ENCODE peak calls at places on chromosomes 3 and 15, in nine cellular contexts. H is fibroblast of lung, E is mucosa of descending colon, S is GM13977, M is IMR-90, T is AG04450, N is tibial artery, Y is nephron progenitor cell, F is RWPE1. G is an unnamed sample.

GRCh38 chr3:42728056-42728455 is 25.5 kb upstream of the HHATL start:
- DNase-seq in H (no peak), E (no peak), S (no peak), M (no peak), T (no peak), N (peak), Y (no peak), F (no peak), G (no peak)

GRCh38 chr15:100863406-100864198 is 16.0 kb upstream of the ALDH1A3 start:
- DNase-seq in H (peak), E (peak), S (no peak), M (peak), T (peak), N (no peak), Y (no peak), F (no peak), G (no peak)

GRCh38 chr3:187368251-187368733 is at the start of gene RTP4:
- DNase-seq in H (peak), E (no peak), S (peak), M (peak), T (no peak), N (no peak), Y (no peak), F (peak), G (no peak)

GRCh38 chr3:46537316-46537715 is 28.8 kb downstream of the LRRC2 start:
- DNase-seq in H (peak), E (no peak), S (no peak), M (peak), T (no peak), N (no peak), Y (no peak), F (no peak), G (no peak)

GRCh38 chr3:31925271-31925630 is 55.8 kb downstream of the OSBPL10 start:
- DNase-seq in H (no peak), E (no peak), S (no peak), M (no peak), T (no peak), N (no peak), Y (no peak), F (no peak), G (no peak)

GRCh38 chr15:71646767-71647478 is 163.4 kb upstream of the NR2E3 start:
- DNase-seq in H (no peak), E (no peak), S (no peak), M (no peak), T (no peak), N (no peak), Y (no peak), F (no peak), G (no peak)

GRCh38 chr3:112689989-112690388 is 49.0 kb upstream of the CCDC80 start:
- DNase-seq in H (no peak), E (no peak), S (no peak), M (no peak), T (no peak), N (no peak), Y (peak), F (no peak), G (no peak)

GRCh38 chr15:77393471-77393840 is 26.4 kb downstream of the PEAK1 start:
- DNase-seq in H (peak), E (no peak), S (no peak), M (peak), T (no peak), N (no peak), Y (no peak), F (no peak), G (no peak)

GRCh38 chr3:19559724-19560442 is 374.1 kb downstream of the EFHB start:
- DNase-seq in H (no peak), E (no peak), S (peak), M (no peak), T (no peak), N (no peak), Y (no peak), F (no peak), G (no peak)

GRCh38 chr3:126986001-126986400 is 3.1 kb downstream of the PLXNA1 start:
- DNase-seq in H (peak), E (no peak), S (no peak), M (peak), T (no peak), N (no peak), Y (peak), F (no peak), G (no peak)

GRCh38 chr3:141845407-141846049 is 30.9 kb upstream of the ATP1B3 start:
- DNase-seq in H (no peak), E (no peak), S (no peak), M (no peak), T (no peak), N (no peak), Y (peak), F (no peak), G (peak)

GRCh38 chr15:40439461-40440299 is 1.1 kb upstream of the BAHD1 start:
- DNase-seq in H (peak), E (no peak), S (peak), M (peak), T (no peak), N (peak), Y (peak), F (no peak), G (peak)

GRCh38 chr15:90868261-90868689 is at the start of gene FURIN:
- DNase-seq in H (no peak), E (no peak), S (no peak), M (no peak), T (no peak), N (no peak), Y (no peak), F (no peak), G (no peak)

GRCh38 chr3:47578691-47579632 is at the start of gene CSPG5:
- DNase-seq in H (no peak), E (no peak), S (peak), M (no peak), T (no peak), N (no peak), Y (peak), F (no peak), G (peak)

GRCh38 chr15:73596214-73596613 is 37.0 kb downstream of the NPTN start:
- DNase-seq in H (no peak), E (no peak), S (no peak), M (no peak), T (no peak), N (no peak), Y (no peak), F (no peak), G (no peak)

GRCh38 chr3:156509209-156510174 is 45.4 kb downstream of the SSR3 start:
- DNase-seq in H (peak), E (no peak), S (peak), M (peak), T (peak), N (no peak), Y (peak), F (peak), G (no peak)

GRCh38 chr3:76949462-76949861 is 90.4 kb upstream of the ROBO2 start:
- DNase-seq in H (no peak), E (no peak), S (no peak), M (no peak), T (no peak), N (no peak), Y (no peak), F (no peak), G (no peak)

GRCh38 chr3:31249555-31249954 is 283.2 kb upstream of the STT3B start:
- DNase-seq in H (no peak), E (no peak), S (no peak), M (no peak), T (no peak), N (no peak), Y (no peak), F (no peak), G (no peak)

GRCh38 chr3:45774581-45775505 is 21.5 kb downstream of the SLC6A20 start:
- DNase-seq in H (no peak), E (no peak), S (no peak), M (no peak), T (no peak), N (no peak), Y (no peak), F (no peak), G (no peak)

GRCh38 chr15:59137566-59137965 is 32.6 kb downstream of the CCNB2 start:
- DNase-seq in H (no peak), E (no peak), S (no peak), M (no peak), T (no peak), N (no peak), Y (no peak), F (no peak), G (no peak)

GRCh38 chr3:17136251-17136721 is 251.5 kb downstream of the PLCL2 start:
- DNase-seq in H (peak), E (no peak), S (no peak), M (no peak), T (no peak), N (peak), Y (peak), F (no peak), G (no peak)

GRCh38 chr3:188214442-188214841 is 60.5 kb downstream of the LPP start:
- DNase-seq in H (peak), E (no peak), S (no peak), M (no peak), T (no peak), N (no peak), Y (no peak), F (no peak), G (no peak)

GRCh38 chr3:55305714-55306485 is 181.2 kb downstream of the WNT5A start:
- DNase-seq in H (peak), E (no peak), S (no peak), M (peak), T (no peak), N (peak), Y (no peak), F (no peak), G (no peak)

GRCh38 chr3:19147905-19148767 is at the start of gene KCNH8:
- DNase-seq in H (no peak), E (peak), S (peak), M (no peak), T (no peak), N (no peak), Y (peak), F (no peak), G (peak)

GRCh38 chr3:137525471-137525870 is 238.6 kb upstream of the SOX14 start:
- DNase-seq in H (no peak), E (no peak), S (no peak), M (no peak), T (no peak), N (no peak), Y (no peak), F (no peak), G (no peak)

GRCh38 chr3:2628117-2628516 is 482.1 kb downstream of the IL5RA start:
- DNase-seq in H (no peak), E (no peak), S (no peak), M (no peak), T (no peak), N (no peak), Y (no peak), F (no peak), G (no peak)

GRCh38 chr3:61358364-61358763 is 107.1 kb upstream of the FHIT start:
- DNase-seq in H (no peak), E (peak), S (peak), M (no peak), T (no peak), N (peak), Y (no peak), F (no peak), G (no peak)

GRCh38 chr3:146184616-146185015 is 23.6 kb upstream of the PLOD2 start:
- DNase-seq in H (peak), E (no peak), S (no peak), M (peak), T (no peak), N (no peak), Y (no peak), F (peak), G (no peak)

GRCh38 chr15:56832125-56832524 is 86.3 kb upstream of the TCF12 start:
- DNase-seq in H (no peak), E (no peak), S (no peak), M (no peak), T (no peak), N (peak), Y (no peak), F (no peak), G (no peak)

GRCh38 chr15:81046290-81046689 is 45.6 kb downstream of the TLNRD1 start:
- DNase-seq in H (no peak), E (no peak), S (no peak), M (no peak), T (no peak), N (no peak), Y (no peak), F (no peak), G (no peak)

GRCh38 chr3:33060609-33061337 is 36.2 kb downstream of the GLB1 start:
- DNase-seq in H (no peak), E (peak), S (no peak), M (no peak), T (no peak), N (no peak), Y (no peak), F (no peak), G (no peak)

GRCh38 chr15:36029606-36030005 is 483.6 kb upstream of the DPH6 start:
- DNase-seq in H (peak), E (no peak), S (no peak), M (peak), T (peak), N (no peak), Y (no peak), F (no peak), G (no peak)

DNA sequence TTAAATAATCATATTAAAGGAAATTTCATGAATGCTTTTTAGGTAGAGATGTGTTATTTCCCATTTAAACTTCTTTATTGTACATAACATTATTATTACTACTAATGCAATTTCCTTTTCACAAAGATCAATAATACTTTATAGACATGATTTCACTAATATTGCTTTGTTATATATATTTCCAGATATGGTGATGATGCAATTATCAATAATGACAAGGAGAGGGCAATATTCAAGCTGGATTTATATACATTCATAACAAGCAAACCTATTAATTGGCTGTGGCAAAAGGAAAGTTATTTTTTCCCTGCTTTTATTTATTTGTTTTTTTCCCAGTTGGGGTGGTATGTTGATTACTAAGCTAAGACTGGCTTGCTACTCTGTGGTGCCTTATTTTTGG is 113.5 kb downstream of the RAP2B start:
- DNase-seq in H (no peak), E (no peak), S (no peak), M (no peak), T (no peak), N (no peak), Y (no peak), F (no peak), G (no peak)
- TF ChIP-seq CTCF in H (no peak), E (no peak), S (no peak), M (no peak), T (no peak), N (no peak), Y (no peak), F (no peak), G (no peak)

GRCh38 chr15:31365032-31365654 is 38.5 kb downstream of the KLF13 start:
- DNase-seq in H (no peak), E (no peak), S (no peak), M (no peak), T (no peak), N (no peak), Y (no peak), F (no peak), G (no peak)

GRCh38 chr15:31367730-31368344 is 41.2 kb downstream of the KLF13 start:
- DNase-seq in H (no peak), E (no peak), S (no peak), M (no peak), T (no peak), N (no peak), Y (no peak), F (no peak), G (no peak)

GRCh38 chr15:31365655-31366127 is 39.1 kb downstream of the KLF13 start:
- DNase-seq in H (peak), E (peak), S (peak), M (peak), T (peak), N (peak), Y (peak), F (peak), G (peak)

GRCh38 chr15:31367021-31367729 is 40.5 kb downstream of the KLF13 start:
- DNase-seq in H (no peak), E (no peak), S (no peak), M (no peak), T (no peak), N (peak), Y (no peak), F (no peak), G (no peak)

GRCh38 chr15:31366169-31366734 is 39.6 kb downstream of the KLF13 start:
- DNase-seq in H (no peak), E (peak), S (no peak), M (no peak), T (no peak), N (peak), Y (no peak), F (no peak), G (no peak)
- TF ChIP-seq CTCF in H (peak), E (no peak), S (no peak), M (no peak), T (no peak), N (peak), Y (no peak), F (no peak), G (no peak)

GRCh38 chr3:109045271-109046051 is 72.5 kb downstream of the MORC1 start:
- DNase-seq in H (no peak), E (no peak), S (no peak), M (no peak), T (no peak), N (peak), Y (no peak), F (no peak), G (no peak)

GRCh38 chr3:109047366-109047765 is 70.6 kb downstream of the MORC1 start:
- DNase-seq in H (no peak), E (no peak), S (no peak), M (no peak), T (no peak), N (no peak), Y (no peak), F (no peak), G (no peak)

GRCh38 chr3:109050591-109051167 is 67.3 kb downstream of the MORC1 start:
- DNase-seq in H (peak), E (no peak), S (peak), M (peak), T (no peak), N (no peak), Y (peak), F (peak), G (peak)
- TF ChIP-seq CTCF in H (peak), E (no peak), S (peak), M (peak), T (peak), N (peak), Y (peak), F (peak), G (peak)

GRCh38 chr15:68987120-68987519 is 27.4 kb upstream of the NOX5 start:
- DNase-seq in H (no peak), E (no peak), S (no peak), M (no peak), T (no peak), N (no peak), Y (no peak), F (no peak), G (no peak)
- TF ChIP-seq CTCF in H (no peak), E (no peak), S (no peak), M (no peak), T (no peak), N (no peak), Y (no peak), F (no peak), G (no peak)

DNA sequence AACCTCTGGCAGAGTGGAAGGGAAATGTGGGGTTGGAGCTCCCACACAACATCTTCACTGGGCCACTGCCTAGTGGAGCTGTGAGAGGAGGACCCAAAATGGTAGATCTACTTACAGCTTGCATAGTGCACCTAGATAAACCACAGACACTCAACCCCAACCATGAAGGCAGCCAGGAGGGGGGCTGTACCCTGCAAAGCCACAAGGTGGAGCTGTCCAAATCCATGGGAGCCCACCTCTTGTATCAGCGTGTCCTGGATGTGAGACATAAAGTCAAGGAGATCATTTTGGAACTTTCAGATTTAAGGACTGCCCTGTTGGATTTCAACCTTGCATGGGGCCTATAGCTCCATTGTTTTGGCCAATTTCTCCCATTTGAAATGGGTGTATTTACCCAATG is 20.9 kb downstream of the TP63 start:
- DNase-seq in H (no peak), E (no peak), S (no peak), M (peak), T (no peak), N (no peak), Y (peak), F (no peak), G (peak)
- TF ChIP-seq CTCF in H (peak), E (no peak), S (peak), M (peak), T (peak), N (peak), Y (peak), F (no peak), G (peak)

DNA sequence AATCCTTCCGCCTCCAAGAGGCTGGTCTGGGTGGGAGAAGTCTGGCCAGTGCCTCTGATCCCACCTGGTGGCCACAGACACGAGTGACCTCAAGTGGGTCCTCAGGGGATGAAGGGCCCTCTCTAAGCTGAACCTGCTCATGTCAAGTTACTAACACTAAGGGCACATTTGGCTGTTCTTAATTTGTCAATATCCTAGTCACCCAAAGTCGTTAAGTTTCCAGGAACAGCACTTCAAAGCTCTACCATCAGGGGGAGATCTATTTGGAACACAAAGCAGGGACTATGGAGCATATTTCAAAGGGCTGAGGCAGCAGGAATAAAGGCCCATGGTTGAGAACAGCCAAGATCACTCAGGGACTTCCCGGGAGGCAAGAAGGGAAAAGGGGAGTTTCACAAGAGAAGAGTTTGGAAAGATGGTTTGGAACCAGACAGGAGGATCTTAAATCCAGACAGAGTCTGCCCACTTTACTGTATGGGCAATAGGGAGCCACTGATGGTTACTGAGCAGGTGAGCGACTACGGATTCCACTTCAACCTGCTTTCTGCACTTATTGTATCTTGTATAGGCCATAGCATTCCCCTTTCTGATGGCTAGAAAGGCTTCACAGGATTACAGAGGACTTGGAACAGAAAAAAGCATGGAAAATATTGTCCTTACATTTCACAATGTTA is 13.7 kb downstream of the OXTR start:
- DNase-seq in H (peak), E (no peak), S (no peak), M (no peak), T (no peak), N (no peak), Y (no peak), F (no peak), G (no peak)
- TF ChIP-seq CTCF in H (peak), E (no peak), S (peak), M (peak), T (peak), N (no peak), Y (peak), F (no peak), G (peak)

G was measured in glutamatergic neuron.